ENCODE peak calls at places on chromosomes 2 and 18, in eight cellular contexts. One of them, this sample, is unnamed.
A peak's percentile ranks its signal among the peaks of the same experiment; 100 is the strongest.

GRCh38 chr2:132479140-132479539 is 62.5 kb downstream of the GPR39 start:
- DNase-seq in ACHN: no peak
- DNase-seq in ELR: no peak
- DNase-seq in kidney epithelial cell: no peak
- DNase-seq in epithelial cell of esophagus: no peak
- DNase-seq in stimulated activated CD4-positive, alpha-beta T cell treated with anti-CD3 and anti-CD28 coated beads, Interleukin-15, amount 100 ng/mL, for 1 hour: no peak
- DNase-seq in MCF 10A: no peak
- DNase-seq in hippocampal formation: no peak
- DNase-seq in this sample: no peak

GRCh38 chr2:58571181-58571852 is 330.2 kb upstream of the FANCL start:
- DNase-seq in ACHN: peak; percentile 81
- DNase-seq in ELR: peak; percentile 87
- DNase-seq in kidney epithelial cell: peak; percentile 43
- DNase-seq in epithelial cell of esophagus: peak; percentile 87
- DNase-seq in stimulated activated CD4-positive, alpha-beta T cell treated with anti-CD3 and anti-CD28 coated beads, Interleukin-15, amount 100 ng/mL, for 1 hour: no peak
- DNase-seq in MCF 10A: peak; percentile 88
- DNase-seq in hippocampal formation: peak; percentile 55
- DNase-seq in this sample: no peak

GRCh38 chr2:205964111-205964761 is 121.7 kb downstream of the INO80D start:
- DNase-seq in ACHN: no peak
- DNase-seq in ELR: no peak
- DNase-seq in kidney epithelial cell: no peak
- DNase-seq in epithelial cell of esophagus: no peak
- DNase-seq in stimulated activated CD4-positive, alpha-beta T cell treated with anti-CD3 and anti-CD28 coated beads, Interleukin-15, amount 100 ng/mL, for 1 hour: no peak
- DNase-seq in MCF 10A: no peak
- DNase-seq in hippocampal formation: no peak
- DNase-seq in this sample: no peak

GRCh38 chr2:174692256-174692830 is 71.9 kb downstream of the CHRNA1 start:
- DNase-seq in ACHN: no peak
- DNase-seq in ELR: no peak
- DNase-seq in kidney epithelial cell: no peak
- DNase-seq in epithelial cell of esophagus: no peak
- DNase-seq in stimulated activated CD4-positive, alpha-beta T cell treated with anti-CD3 and anti-CD28 coated beads, Interleukin-15, amount 100 ng/mL, for 1 hour: no peak
- DNase-seq in MCF 10A: no peak
- DNase-seq in hippocampal formation: peak; percentile 84
- DNase-seq in this sample: no peak

GRCh38 chr2:25699206-25699605 is 25.8 kb upstream of the DTNB start:
- DNase-seq in ACHN: no peak
- DNase-seq in ELR: no peak
- DNase-seq in kidney epithelial cell: no peak
- DNase-seq in epithelial cell of esophagus: no peak
- DNase-seq in stimulated activated CD4-positive, alpha-beta T cell treated with anti-CD3 and anti-CD28 coated beads, Interleukin-15, amount 100 ng/mL, for 1 hour: no peak
- DNase-seq in MCF 10A: no peak
- DNase-seq in hippocampal formation: no peak
- DNase-seq in this sample: peak; percentile 41

GRCh38 chr2:26735883-26736588 is 28.0 kb upstream of the SLC35F6 start:
- DNase-seq in ACHN: no peak
- DNase-seq in ELR: peak; percentile 15
- DNase-seq in kidney epithelial cell: no peak
- DNase-seq in epithelial cell of esophagus: no peak
- DNase-seq in stimulated activated CD4-positive, alpha-beta T cell treated with anti-CD3 and anti-CD28 coated beads, Interleukin-15, amount 100 ng/mL, for 1 hour: no peak
- DNase-seq in MCF 10A: no peak
- DNase-seq in hippocampal formation: no peak
- DNase-seq in this sample: no peak

GRCh38 chr2:217438821-217439220 is 564.0 kb downstream of the TNS1 start:
- DNase-seq in ACHN: no peak
- DNase-seq in ELR: no peak
- DNase-seq in kidney epithelial cell: no peak
- DNase-seq in epithelial cell of esophagus: no peak
- DNase-seq in stimulated activated CD4-positive, alpha-beta T cell treated with anti-CD3 and anti-CD28 coated beads, Interleukin-15, amount 100 ng/mL, for 1 hour: no peak
- DNase-seq in MCF 10A: no peak
- DNase-seq in hippocampal formation: no peak
- DNase-seq in this sample: no peak

GRCh38 chr2:48238381-48238780 is 291.6 kb upstream of the STON1 start:
- DNase-seq in ACHN: no peak
- DNase-seq in ELR: no peak
- DNase-seq in kidney epithelial cell: no peak
- DNase-seq in epithelial cell of esophagus: peak; percentile 6
- DNase-seq in stimulated activated CD4-positive, alpha-beta T cell treated with anti-CD3 and anti-CD28 coated beads, Interleukin-15, amount 100 ng/mL, for 1 hour: no peak
- DNase-seq in MCF 10A: no peak
- DNase-seq in hippocampal formation: no peak
- DNase-seq in this sample: no peak

GRCh38 chr2:101524811-101525430 is 50.0 kb upstream of the RFX8 start:
- DNase-seq in ACHN: no peak
- DNase-seq in ELR: no peak
- DNase-seq in kidney epithelial cell: no peak
- DNase-seq in epithelial cell of esophagus: peak; percentile 30
- DNase-seq in stimulated activated CD4-positive, alpha-beta T cell treated with anti-CD3 and anti-CD28 coated beads, Interleukin-15, amount 100 ng/mL, for 1 hour: no peak
- DNase-seq in MCF 10A: peak; percentile 35
- DNase-seq in hippocampal formation: peak; percentile 18
- DNase-seq in this sample: no peak

GRCh38 chr2:219020604-219021365 is 20.5 kb downstream of the CFAP65 start:
- DNase-seq in ACHN: no peak
- DNase-seq in ELR: no peak
- DNase-seq in kidney epithelial cell: no peak
- DNase-seq in epithelial cell of esophagus: no peak
- DNase-seq in stimulated activated CD4-positive, alpha-beta T cell treated with anti-CD3 and anti-CD28 coated beads, Interleukin-15, amount 100 ng/mL, for 1 hour: no peak
- DNase-seq in MCF 10A: peak; percentile 61
- DNase-seq in hippocampal formation: no peak
- DNase-seq in this sample: no peak

GRCh38 chr2:196239622-196240587 is 68.5 kb upstream of the STK17B start:
- DNase-seq in ACHN: no peak
- DNase-seq in ELR: peak; percentile 96
- DNase-seq in kidney epithelial cell: no peak
- DNase-seq in epithelial cell of esophagus: peak; percentile 95
- DNase-seq in stimulated activated CD4-positive, alpha-beta T cell treated with anti-CD3 and anti-CD28 coated beads, Interleukin-15, amount 100 ng/mL, for 1 hour: no peak
- DNase-seq in MCF 10A: peak; percentile 81
- DNase-seq in hippocampal formation: no peak
- DNase-seq in this sample: no peak

GRCh38 chr2:68258854-68259253 is 6.5 kb upstream of the PPP3R1 start:
- DNase-seq in ACHN: no peak
- DNase-seq in ELR: no peak
- DNase-seq in kidney epithelial cell: no peak
- DNase-seq in epithelial cell of esophagus: no peak
- DNase-seq in stimulated activated CD4-positive, alpha-beta T cell treated with anti-CD3 and anti-CD28 coated beads, Interleukin-15, amount 100 ng/mL, for 1 hour: no peak
- DNase-seq in MCF 10A: no peak
- DNase-seq in hippocampal formation: no peak
- DNase-seq in this sample: no peak

GRCh38 chr2:153388246-153388645 is 90.3 kb downstream of the RPRM start:
- DNase-seq in ACHN: no peak
- DNase-seq in ELR: no peak
- DNase-seq in kidney epithelial cell: peak; percentile 73
- DNase-seq in epithelial cell of esophagus: peak; percentile 34
- DNase-seq in stimulated activated CD4-positive, alpha-beta T cell treated with anti-CD3 and anti-CD28 coated beads, Interleukin-15, amount 100 ng/mL, for 1 hour: no peak
- DNase-seq in MCF 10A: no peak
- DNase-seq in hippocampal formation: no peak
- DNase-seq in this sample: no peak

GRCh38 chr2:65728477-65729180 is 296.2 kb upstream of the SPRED2 start:
- DNase-seq in ACHN: no peak
- DNase-seq in ELR: no peak
- DNase-seq in kidney epithelial cell: peak; percentile 14
- DNase-seq in epithelial cell of esophagus: peak; percentile 95
- DNase-seq in stimulated activated CD4-positive, alpha-beta T cell treated with anti-CD3 and anti-CD28 coated beads, Interleukin-15, amount 100 ng/mL, for 1 hour: no peak
- DNase-seq in MCF 10A: peak; percentile 57
- DNase-seq in hippocampal formation: no peak
- DNase-seq in this sample: peak; percentile 9

GRCh38 chr2:172397136-172397825 is 30.1 kb upstream of the ITGA6 start:
- DNase-seq in ACHN: no peak
- DNase-seq in ELR: no peak
- DNase-seq in kidney epithelial cell: no peak
- DNase-seq in epithelial cell of esophagus: no peak
- DNase-seq in stimulated activated CD4-positive, alpha-beta T cell treated with anti-CD3 and anti-CD28 coated beads, Interleukin-15, amount 100 ng/mL, for 1 hour: no peak
- DNase-seq in MCF 10A: no peak
- DNase-seq in hippocampal formation: no peak
- DNase-seq in this sample: no peak

GRCh38 chr18:76281565-76281964 is 213.5 kb downstream of the ZNF516 start:
- DNase-seq in ACHN: no peak
- DNase-seq in ELR: no peak
- DNase-seq in kidney epithelial cell: no peak
- DNase-seq in epithelial cell of esophagus: no peak
- DNase-seq in stimulated activated CD4-positive, alpha-beta T cell treated with anti-CD3 and anti-CD28 coated beads, Interleukin-15, amount 100 ng/mL, for 1 hour: no peak
- DNase-seq in MCF 10A: no peak
- DNase-seq in hippocampal formation: no peak
- DNase-seq in this sample: no peak

GRCh38 chr2:147250652-147251356 is 594.0 kb upstream of the ACVR2A start:
- DNase-seq in ACHN: no peak
- DNase-seq in ELR: no peak
- DNase-seq in kidney epithelial cell: no peak
- DNase-seq in epithelial cell of esophagus: no peak
- DNase-seq in stimulated activated CD4-positive, alpha-beta T cell treated with anti-CD3 and anti-CD28 coated beads, Interleukin-15, amount 100 ng/mL, for 1 hour: no peak
- DNase-seq in MCF 10A: no peak
- DNase-seq in hippocampal formation: no peak
- DNase-seq in this sample: no peak

GRCh38 chr2:111178730-111179405 is 58.2 kb downstream of the BCL2L11 start:
- DNase-seq in ACHN: peak; percentile 35
- DNase-seq in ELR: peak; percentile 48
- DNase-seq in kidney epithelial cell: peak; percentile 31
- DNase-seq in epithelial cell of esophagus: no peak
- DNase-seq in stimulated activated CD4-positive, alpha-beta T cell treated with anti-CD3 and anti-CD28 coated beads, Interleukin-15, amount 100 ng/mL, for 1 hour: no peak
- DNase-seq in MCF 10A: peak; percentile 51
- DNase-seq in hippocampal formation: no peak
- DNase-seq in this sample: no peak

GRCh38 chr2:120750488-120751210 is 15.0 kb downstream of the GLI2 start:
- DNase-seq in ACHN: no peak
- DNase-seq in ELR: no peak
- DNase-seq in kidney epithelial cell: no peak
- DNase-seq in epithelial cell of esophagus: no peak
- DNase-seq in stimulated activated CD4-positive, alpha-beta T cell treated with anti-CD3 and anti-CD28 coated beads, Interleukin-15, amount 100 ng/mL, for 1 hour: no peak
- DNase-seq in MCF 10A: no peak
- DNase-seq in hippocampal formation: no peak
- DNase-seq in this sample: no peak

GRCh38 chr2:160666019-160666676 is 172.5 kb upstream of the RBMS1 start:
- DNase-seq in ACHN: peak; percentile 81
- DNase-seq in ELR: peak; percentile 96
- DNase-seq in kidney epithelial cell: peak; percentile 95
- DNase-seq in epithelial cell of esophagus: peak; percentile 86
- DNase-seq in stimulated activated CD4-positive, alpha-beta T cell treated with anti-CD3 and anti-CD28 coated beads, Interleukin-15, amount 100 ng/mL, for 1 hour: no peak
- DNase-seq in MCF 10A: peak; percentile 95
- DNase-seq in hippocampal formation: no peak
- DNase-seq in this sample: no peak

GRCh38 chr2:240840435-240841060 is 20.5 kb upstream of the KIF1A start:
- DNase-seq in ACHN: peak; percentile 81
- DNase-seq in ELR: peak; percentile 82
- DNase-seq in kidney epithelial cell: peak; percentile 34
- DNase-seq in epithelial cell of esophagus: peak; percentile 51
- DNase-seq in stimulated activated CD4-positive, alpha-beta T cell treated with anti-CD3 and anti-CD28 coated beads, Interleukin-15, amount 100 ng/mL, for 1 hour: no peak
- DNase-seq in MCF 10A: peak; percentile 70
- DNase-seq in hippocampal formation: peak; percentile 55
- DNase-seq in this sample: no peak

GRCh38 chr18:24837065-24837464 is 376.6 kb downstream of the HRH4 start:
- DNase-seq in ACHN: no peak
- DNase-seq in ELR: peak; percentile 50
- DNase-seq in kidney epithelial cell: peak; percentile 43
- DNase-seq in epithelial cell of esophagus: peak; percentile 4
- DNase-seq in stimulated activated CD4-positive, alpha-beta T cell treated with anti-CD3 and anti-CD28 coated beads, Interleukin-15, amount 100 ng/mL, for 1 hour: no peak
- DNase-seq in MCF 10A: no peak
- DNase-seq in hippocampal formation: no peak
- DNase-seq in this sample: no peak

GRCh38 chr2:200454839-200455801 is 54.7 kb downstream of the KCTD18 start:
- DNase-seq in ACHN: peak; percentile 46
- DNase-seq in ELR: peak; percentile 85
- DNase-seq in kidney epithelial cell: no peak
- DNase-seq in epithelial cell of esophagus: peak; percentile 55
- DNase-seq in stimulated activated CD4-positive, alpha-beta T cell treated with anti-CD3 and anti-CD28 coated beads, Interleukin-15, amount 100 ng/mL, for 1 hour: no peak
- DNase-seq in MCF 10A: peak; percentile 48
- DNase-seq in hippocampal formation: no peak
- DNase-seq in this sample: no peak

This sample was measured in cerebellar nuclear complex.